ENCODE peak calls at places on chromosomes 6 and 20, in six cellular contexts. One of them, this sample, is unnamed.

GRCh38 chr6:63565058-63565726 is 7.1 kb upstream of the LOC128125822 start:
- DNase-seq in hepatocyte: peak; percentile 48
- DNase-seq in GM23248: no peak
- DNase-seq in aorta: no peak
- DNase-seq in left cardiac atrium: no peak
- DNase-seq in A549: peak; percentile 25
- DNase-seq in this sample: no peak

GRCh38 chr20:35091808-35092523 is 641 bp downstream of the TRPC4AP start:
- DNase-seq in left cardiac atrium: peak; percentile 82
- DNase-seq in A549: no peak
- DNase-seq in hepatocyte: peak; percentile 31
- DNase-seq in aorta: no peak
- DNase-seq in GM23248: peak; percentile 67
- DNase-seq in this sample: peak; percentile 33

GRCh38 chr20:23606652-23607049 is 934 bp upstream of the CST9 start:
- DNase-seq in aorta: peak; percentile 86
- DNase-seq in hepatocyte: peak; percentile 90
- DNase-seq in GM23248: peak; percentile 87
- DNase-seq in left cardiac atrium: peak; percentile 82
- DNase-seq in A549: peak; percentile 91
- DNase-seq in this sample: peak; percentile 78

GRCh38 chr6:83928286-83928685 is 68.8 kb downstream of the CYB5R4 start:
- DNase-seq in hepatocyte: no peak
- DNase-seq in aorta: no peak
- DNase-seq in A549: no peak
- DNase-seq in left cardiac atrium: no peak
- DNase-seq in GM23248: no peak
- DNase-seq in this sample: no peak

GRCh38 chr6:80316655-80317332 is 210.3 kb downstream of the BCKDHB start:
- DNase-seq in hepatocyte: no peak
- DNase-seq in A549: no peak
- DNase-seq in GM23248: peak; percentile 38
- DNase-seq in left cardiac atrium: no peak
- DNase-seq in aorta: no peak
- DNase-seq in this sample: peak; percentile 57

GRCh38 chr6:87808005-87808757 is 106.1 kb upstream of the AKIRIN2 start:
- DNase-seq in A549: no peak
- DNase-seq in aorta: no peak
- DNase-seq in GM23248: peak; percentile 91
- DNase-seq in left cardiac atrium: no peak
- DNase-seq in hepatocyte: no peak
- DNase-seq in this sample: peak; percentile 28

GRCh38 chr20:23159256-23159922 is 73.3 kb upstream of the CD93 start:
- DNase-seq in aorta: no peak
- DNase-seq in hepatocyte: no peak
- DNase-seq in GM23248: no peak
- DNase-seq in left cardiac atrium: peak; percentile 59
- DNase-seq in A549: no peak
- DNase-seq in this sample: no peak

GRCh38 chr6:106974337-106974998 is at the start of gene CD24:
- DNase-seq in GM23248: no peak
- DNase-seq in hepatocyte: peak; percentile 91
- DNase-seq in A549: peak; percentile 36
- DNase-seq in left cardiac atrium: no peak
- DNase-seq in aorta: no peak
- DNase-seq in this sample: no peak

GRCh38 chr6:90722648-90723047 is 135.8 kb upstream of the MAP3K7 start:
- DNase-seq in aorta: no peak
- DNase-seq in hepatocyte: no peak
- DNase-seq in GM23248: no peak
- DNase-seq in A549: no peak
- DNase-seq in left cardiac atrium: no peak
- DNase-seq in this sample: no peak

GRCh38 chr20:53736122-53736756 is 142.6 kb upstream of the ZNF217 start:
- DNase-seq in aorta: no peak
- DNase-seq in hepatocyte: no peak
- DNase-seq in left cardiac atrium: no peak
- DNase-seq in GM23248: peak; percentile 17
- DNase-seq in A549: no peak
- DNase-seq in this sample: no peak

This sample was measured in fibroblast of the aortic adventitia.